ENCODE peak calls at places on chromosomes 7 and 10, in nine cellular contexts. F is naive thymus-derived CD8-positive, alpha-beta T cell; L is activated CD8-positive, alpha-beta memory T cell treated with anti-CD3 and anti-CD28 coated beads for 4 hours; M is transverse colon; H is astrocyte of the spinal cord; K is brain pericyte; R is left cardiac atrium; I is endothelial cell; T is AG04449. C is an unnamed sample.
A peak's percentile ranks its signal among the peaks of the same experiment; 100 is the strongest.

GRCh38 chr7:12524794-12525386 is 45.6 kb upstream of the SCIN start:
- DNase-seq in F (peak; percentile 37), L (no peak), M (no peak), H (peak; percentile 79), K (peak; percentile 51), R (no peak), I (no peak), T (peak; percentile 10), C (no peak)

GRCh38 chr7:26486153-26486552 is 194.5 kb downstream of the SNX10 start:
- DNase-seq in F (no peak), L (no peak), M (no peak), H (no peak), K (no peak), R (no peak), I (no peak), T (no peak), C (no peak)

GRCh38 chr7:19215421-19215820 is 70.2 kb upstream of the FERD3L start:
- DNase-seq in F (no peak), L (no peak), M (no peak), H (peak; percentile 93), K (peak; percentile 33), R (no peak), I (no peak), T (peak; percentile 53), C (no peak)

GRCh38 chr10:35191523-35191922 is 64.9 kb downstream of the CREM start:
- DNase-seq in F (no peak), L (no peak), M (peak; percentile 30), H (no peak), K (no peak), R (peak; percentile 40), I (no peak), T (no peak), C (no peak)

GRCh38 chr10:75405201-75406143 is 3.9 kb upstream of the ZNF503 start:
- DNase-seq in F (no peak), L (no peak), M (peak; percentile 20), H (peak; percentile 29), K (no peak), R (no peak), I (peak; percentile 44), T (no peak), C (no peak)

GRCh38 chr7:78299088-78299487 is 500.5 kb downstream of the PHTF2 start:
- DNase-seq in F (no peak), L (no peak), M (no peak), H (no peak), K (no peak), R (no peak), I (no peak), T (no peak), C (no peak)

GRCh38 chr7:140009735-140010134 is 53.0 kb downstream of the PARP12 start:
- DNase-seq in F (no peak), L (no peak), M (no peak), H (no peak), K (no peak), R (no peak), I (no peak), T (no peak), C (no peak)

GRCh38 chr10:124204726-124205125 is 111.3 kb upstream of the CHST15 start:
- DNase-seq in F (no peak), L (no peak), M (no peak), H (no peak), K (no peak), R (no peak), I (no peak), T (no peak), C (no peak)

GRCh38 chr7:149067869-149068268 is 22.6 kb downstream of the ZNF786 start:
- DNase-seq in F (no peak), L (no peak), M (no peak), H (no peak), K (no peak), R (no peak), I (no peak), T (no peak), C (no peak)